ENCODE peak calls at places on chromosomes 12 and 14, in ten cellular contexts. N is WERI-Rb-1, O is tibial artery, P is adrenal gland, T is endothelial cell, R is MCF 10A, Q is RWPE1, Z is testis, D is brain microvascular endothelial cell, K is lower leg skin. C is an unnamed sample.

GRCh38 chr12:104163631-104164030 is 25.6 kb upstream of the NFYB start:
- DNase-seq in N (no peak), O (no peak), P (no peak), T (no peak), R (no peak), Q (no peak), Z (no peak), D (no peak), K (no peak), C (no peak)

GRCh38 chr12:120874547-120875245 is 29.5 kb downstream of the SPPL3 start:
- DNase-seq in N (no peak), O (no peak), P (no peak), T (no peak), R (no peak), Q (no peak), Z (no peak), D (no peak), K (no peak), C (no peak)

GRCh38 chr12:24838531-24838950 is 110.4 kb downstream of the BCAT1 start:
- DNase-seq in N (no peak), O (peak), P (peak), T (no peak), R (peak), Q (no peak), Z (peak), D (peak), K (peak), C (peak)

GRCh38 chr12:12172106-12172511 is 94.7 kb downstream of the LRP6 start:
- DNase-seq in N (no peak), O (no peak), P (peak), T (no peak), R (peak), Q (peak), Z (no peak), D (peak), K (peak), C (no peak)

GRCh38 chr12:14153803-14154202 is 172.4 kb upstream of the GRIN2B start:
- DNase-seq in N (no peak), O (no peak), P (no peak), T (no peak), R (no peak), Q (no peak), Z (no peak), D (no peak), K (no peak), C (no peak)

GRCh38 chr14:68137704-68138619 is 318.4 kb downstream of the RAD51B start:
- DNase-seq in N (no peak), O (no peak), P (peak), T (no peak), R (peak), Q (peak), Z (no peak), D (peak), K (peak), C (peak)

GRCh38 chr14:105051182-105052109 is 13.8 kb downstream of the GPR132 start:
- DNase-seq in N (no peak), O (no peak), P (no peak), T (no peak), R (no peak), Q (no peak), Z (no peak), D (no peak), K (no peak), C (no peak)

GRCh38 chr14:36996857-36997590 is 175.4 kb downstream of the SLC25A21 start:
- DNase-seq in N (no peak), O (no peak), P (no peak), T (no peak), R (no peak), Q (no peak), Z (no peak), D (no peak), K (no peak), C (no peak)

GRCh38 chr12:85329913-85330312 is 49.9 kb downstream of the ALX1 start:
- DNase-seq in N (no peak), O (no peak), P (no peak), T (no peak), R (no peak), Q (no peak), Z (no peak), D (no peak), K (no peak), C (no peak)

GRCh38 chr12:103431387-103431786 is 64.4 kb downstream of the C12orf42 start:
- DNase-seq in N (no peak), O (no peak), P (no peak), T (no peak), R (no peak), Q (no peak), Z (no peak), D (no peak), K (no peak), C (no peak)

GRCh38 chr12:29041621-29042020 is 107.5 kb upstream of the FAR2 start:
- DNase-seq in N (no peak), O (no peak), P (no peak), T (no peak), R (peak), Q (peak), Z (no peak), D (peak), K (no peak), C (no peak)

GRCh38 chr14:53751650-53752049 is 205.0 kb downstream of the BMP4 start:
- DNase-seq in N (no peak), O (no peak), P (no peak), T (no peak), R (no peak), Q (no peak), Z (no peak), D (no peak), K (no peak), C (no peak)

GRCh38 chr12:113302925-113303640 is 31.8 kb downstream of the SLC8B1 start:
- DNase-seq in N (no peak), O (no peak), P (no peak), T (no peak), R (no peak), Q (no peak), Z (no peak), D (no peak), K (no peak), C (no peak)

GRCh38 chr12:78002878-78003277 is 172.2 kb downstream of the NAV3 start:
- DNase-seq in N (no peak), O (no peak), P (no peak), T (no peak), R (peak), Q (no peak), Z (no peak), D (no peak), K (no peak), C (no peak)

GRCh38 chr12:26338574-26339572 is 143.5 kb downstream of the SSPN start:
- DNase-seq in N (no peak), O (no peak), P (no peak), T (no peak), R (no peak), Q (peak), Z (no peak), D (peak), K (no peak), C (no peak)

GRCh38 chr14:23602181-23603095 is 23.8 kb upstream of the JPH4 start:
- DNase-seq in N (no peak), O (no peak), P (peak), T (no peak), R (no peak), Q (no peak), Z (no peak), D (no peak), K (no peak), C (no peak)

GRCh38 chr14:93970967-93971634 is 5.3 kb downstream of the ASB2 start:
- DNase-seq in N (peak), O (no peak), P (no peak), T (no peak), R (no peak), Q (no peak), Z (no peak), D (no peak), K (no peak), C (no peak)

GRCh38 chr14:71336488-71337192 is 429.4 kb downstream of the PCNX1 start:
- DNase-seq in N (no peak), O (no peak), P (no peak), T (no peak), R (peak), Q (no peak), Z (no peak), D (no peak), K (no peak), C (no peak)

GRCh38 chr12:74906224-74906623 is 303.4 kb downstream of the KCNC2 start:
- DNase-seq in N (no peak), O (no peak), P (no peak), T (no peak), R (no peak), Q (no peak), Z (no peak), D (no peak), K (no peak), C (no peak)

GRCh38 chr12:74899031-74899829 is 310.4 kb downstream of the KCNC2 start:
- DNase-seq in N (no peak), O (no peak), P (no peak), T (no peak), R (peak), Q (no peak), Z (no peak), D (no peak), K (no peak), C (no peak)

GRCh38 chr12:74900232-74900631 is 309.4 kb downstream of the KCNC2 start:
- DNase-seq in N (no peak), O (no peak), P (no peak), T (no peak), R (no peak), Q (no peak), Z (no peak), D (no peak), K (no peak), C (no peak)

GRCh38 chr12:74897425-74898211 is 312.0 kb downstream of the KCNC2 start:
- DNase-seq in N (no peak), O (no peak), P (no peak), T (no peak), R (no peak), Q (peak), Z (no peak), D (no peak), K (no peak), C (no peak)

DNA sequence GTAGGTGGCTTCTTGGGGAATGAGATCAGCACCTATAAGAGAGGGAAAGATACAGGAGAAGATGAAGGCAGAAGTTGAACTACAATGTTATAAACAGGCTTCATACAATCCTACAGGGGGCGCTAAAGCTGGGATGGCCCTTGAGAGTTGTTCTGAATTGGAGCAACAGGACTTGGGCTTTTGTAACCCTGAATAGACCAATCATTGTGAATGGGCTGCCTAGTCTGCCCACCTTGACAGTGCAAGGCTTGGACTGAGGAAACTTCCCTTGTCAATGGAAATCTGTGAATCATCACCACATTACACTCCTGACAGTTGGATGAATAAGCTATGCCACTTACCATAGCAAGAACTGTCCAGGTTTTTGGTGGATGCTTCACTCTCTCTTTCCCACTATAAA is 306.1 kb downstream of the KCNC2 start:
- DNase-seq in N (no peak), O (no peak), P (no peak), T (no peak), R (peak), Q (no peak), Z (no peak), D (no peak), K (no peak), C (no peak)
- TF ChIP-seq CTCF in N (peak), O (no peak), P (no peak), T (peak), R (peak), Q (no peak), Z (no peak), D (peak), K (no peak), C (no peak)

DNA sequence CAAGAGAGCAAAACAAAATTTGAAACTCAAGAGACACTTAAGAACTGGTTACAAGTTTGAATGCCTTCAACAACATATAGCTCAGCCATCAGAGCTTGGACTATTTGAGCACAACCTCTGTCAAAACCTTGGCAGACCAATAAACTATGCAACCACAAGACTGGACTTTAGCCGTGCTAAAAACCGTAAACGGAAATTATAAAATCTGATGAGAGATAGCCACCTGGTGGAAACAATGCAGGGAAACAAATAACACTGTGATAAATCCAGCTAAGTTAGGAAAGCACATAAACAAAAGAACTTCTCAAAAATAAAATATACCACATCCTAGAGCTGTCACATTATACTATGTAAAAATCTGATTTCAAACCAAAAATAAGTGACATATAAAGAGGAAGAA is 1074.2 kb upstream of the NOVA1 start:
- DNase-seq in N (no peak), O (no peak), P (no peak), T (no peak), R (no peak), Q (no peak), Z (no peak), D (no peak), K (no peak), C (no peak)
- TF ChIP-seq CTCF in N (no peak), O (no peak), P (no peak), T (no peak), R (no peak), Q (no peak), Z (no peak), D (no peak), K (no peak), C (no peak)

GRCh38 chr14:55130194-55130550 is 1.1 kb downstream of the LGALS3 start:
- DNase-seq in N (no peak), O (no peak), P (no peak), T (no peak), R (peak), Q (peak), Z (no peak), D (no peak), K (peak), C (no peak)

GRCh38 chr14:55129428-55130193 is 559 bp downstream of the LGALS3 start:
- DNase-seq in N (peak), O (peak), P (peak), T (peak), R (peak), Q (peak), Z (peak), D (peak), K (peak), C (peak)

GRCh38 chr14:55133416-55133815 is 4.4 kb downstream of the LGALS3 start:
- DNase-seq in N (no peak), O (no peak), P (peak), T (no peak), R (no peak), Q (no peak), Z (peak), D (peak), K (peak), C (no peak)

GRCh38 chr14:55129086-55129427 is at the start of gene LGALS3:
- DNase-seq in N (peak), O (peak), P (peak), T (peak), R (peak), Q (peak), Z (peak), D (no peak), K (peak), C (peak)

DNA sequence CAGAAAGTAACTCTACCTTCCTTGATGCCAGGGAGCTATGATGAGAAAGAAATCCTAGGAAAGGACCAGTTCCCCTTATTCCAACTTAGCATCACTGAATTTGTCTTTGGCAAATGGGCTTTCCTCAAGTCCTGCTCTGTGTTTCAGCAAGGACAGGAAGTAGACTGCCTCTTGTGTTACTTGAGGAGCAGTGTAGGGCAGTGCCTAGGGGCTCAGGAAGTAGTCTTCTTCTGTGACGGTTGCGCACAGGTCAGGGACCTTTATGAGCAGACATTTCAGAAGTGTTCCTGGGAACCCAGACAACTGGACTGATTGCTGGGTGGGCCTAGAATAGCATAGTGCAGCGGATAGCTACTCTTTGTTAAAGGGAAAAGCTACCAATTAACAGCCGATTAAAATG is 2.7 kb downstream of the LGALS3 start:
- DNase-seq in N (no peak), O (no peak), P (no peak), T (no peak), R (no peak), Q (no peak), Z (no peak), D (no peak), K (peak), C (peak)
- TF ChIP-seq CTCF in N (no peak), O (no peak), P (no peak), T (no peak), R (no peak), Q (no peak), Z (no peak), D (peak), K (no peak), C (peak)

GRCh38 chr12:67155863-67156262 is 113.3 kb upstream of the CAND1 start:
- DNase-seq in N (peak), O (no peak), P (no peak), T (no peak), R (peak), Q (peak), Z (peak), D (peak), K (no peak), C (no peak)

GRCh38 chr12:67161322-67161918 is 107.7 kb upstream of the CAND1 start:
- DNase-seq in N (peak), O (no peak), P (peak), T (peak), R (peak), Q (no peak), Z (peak), D (peak), K (no peak), C (no peak)
- TF ChIP-seq CTCF in N (peak), O (peak), P (peak), T (peak), R (peak), Q (peak), Z (no peak), D (peak), K (no peak), C (peak)

GRCh38 chr14:82999802-83000201 is 1466.1 kb upstream of the SEL1L start:
- DNase-seq in N (peak), O (no peak), P (no peak), T (no peak), R (peak), Q (no peak), Z (no peak), D (no peak), K (no peak), C (no peak)
- TF ChIP-seq CTCF in N (peak), O (no peak), P (no peak), T (peak), R (peak), Q (no peak), Z (no peak), D (peak), K (no peak), C (no peak)

GRCh38 chr14:106875503-106875902 is 1349.1 kb downstream of the TMEM121 start:
- DNase-seq in N (peak), O (no peak), P (no peak), T (no peak), R (peak), Q (no peak), Z (peak), D (no peak), K (no peak), C (no peak)
- TF ChIP-seq CTCF in N (peak), O (no peak), P (peak), T (no peak), R (peak), Q (no peak), Z (no peak), D (no peak), K (no peak), C (peak)

DNA sequence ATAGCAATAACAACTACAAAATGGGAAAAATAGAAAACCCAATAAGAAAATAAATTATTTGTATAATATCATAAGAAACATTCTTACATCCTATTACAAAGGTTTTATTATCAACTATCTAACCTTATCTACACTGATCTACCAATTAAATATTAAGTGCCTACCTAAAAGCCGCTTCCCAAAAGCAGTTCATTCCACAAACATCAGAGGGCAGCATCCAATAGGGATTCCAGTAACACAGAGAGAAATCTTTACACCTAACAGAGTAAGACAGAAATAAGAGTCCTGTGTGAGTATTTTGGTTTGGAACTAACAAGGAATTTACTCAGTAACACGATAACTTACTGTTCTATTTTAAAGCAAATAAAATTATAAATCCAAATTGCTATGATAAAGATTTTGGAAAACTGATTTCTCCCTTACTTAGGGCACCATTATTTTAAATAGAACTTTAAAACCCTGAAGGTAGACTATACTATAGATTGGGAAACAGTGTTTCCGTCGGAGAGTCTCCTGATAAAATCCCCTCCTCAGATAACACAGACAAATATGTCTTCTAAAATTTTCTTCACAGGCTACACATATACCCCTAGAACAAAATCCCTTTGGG is 15.0 kb downstream of the GXYLT1 start:
- DNase-seq in N (peak), O (no peak), P (peak), T (peak), R (peak), Q (peak), Z (peak), D (peak), K (peak), C (no peak)
- TF ChIP-seq CTCF in N (peak), O (peak), P (peak), T (peak), R (peak), Q (peak), Z (peak), D (peak), K (no peak), C (peak)

GRCh38 chr14:75548544-75548943 is 26.3 kb downstream of the BATF start:
- DNase-seq in N (no peak), O (no peak), P (no peak), T (no peak), R (no peak), Q (no peak), Z (peak), D (no peak), K (no peak), C (no peak)
- TF ChIP-seq CTCF in N (no peak), O (no peak), P (no peak), T (no peak), R (no peak), Q (no peak), Z (no peak), D (no peak), K (no peak), C (no peak)